ENCODE peak calls at places on chromosomes 7 and 10, in ten cellular contexts. C is OCI-LY7; U is lung; A is cardiac muscle cell; O is SK-N-SH; G is CD8-positive, alpha-beta memory T cell; M is thoracic aorta; Z is fibroblast of lung; H is gastrocnemius medialis; X is stomach. T is an unnamed sample.

GRCh38 chr10:116385994-116386809 is 41.4 kb upstream of the PNLIPRP3 start:
- DNase-seq in U (no peak), A (peak; percentile 42), X (no peak), G (no peak), H (no peak), M (no peak), C (peak; percentile 32), O (no peak), Z (peak; percentile 23), T (no peak)

GRCh38 chr10:93068411-93069244 is 5.1 kb upstream of the CYP26A1 start:
- DNase-seq in C (no peak), A (peak; percentile 63), U (no peak), M (no peak), H (no peak), O (peak; percentile 71), G (no peak), X (no peak), Z (peak; percentile 70), T (no peak)

GRCh38 chr10:106189254-106189653 is 975.3 kb downstream of the SORCS1 start:
- DNase-seq in M (no peak), X (peak; percentile 26), G (no peak), A (peak; percentile 73), H (no peak), O (peak; percentile 20), U (no peak), C (peak; percentile 32), Z (peak; percentile 1), T (no peak)

GRCh38 chr10:21315321-21316220 is 209.9 kb downstream of the SKIDA1 start:
- DNase-seq in M (peak; percentile 41), O (peak; percentile 53), H (peak; percentile 16), Z (peak; percentile 93), X (peak; percentile 44), A (peak; percentile 94), G (no peak), U (peak; percentile 85), C (no peak), T (peak; percentile 75)

GRCh38 chr7:76357379-76358052 is 1.3 kb downstream of the YWHAG start:
- DNase-seq in M (no peak), C (no peak), H (peak; percentile 9), O (no peak), X (no peak), G (no peak), A (no peak), U (no peak), Z (no peak), T (no peak)

GRCh38 chr7:158075633-158076001 is 512.0 kb downstream of the PTPRN2 start:
- DNase-seq in C (no peak), U (no peak), M (no peak), H (no peak), G (no peak), X (no peak), O (peak; percentile 38), Z (no peak), A (no peak), T (no peak)

GRCh38 chr7:156043435-156044123 is 231.3 kb upstream of the SHH start:
- DNase-seq in G (no peak), O (no peak), C (no peak), Z (no peak), M (no peak), A (no peak), H (no peak), U (no peak), X (no peak), T (no peak)

GRCh38 chr7:70793767-70794166 is 338.2 kb upstream of the GALNT17 start:
- DNase-seq in C (no peak), A (no peak), X (no peak), O (no peak), U (no peak), Z (no peak), G (no peak), H (no peak), M (no peak), T (no peak)

GRCh38 chr10:131653140-131653539 is 247.7 kb upstream of the PPP2R2D start:
- DNase-seq in C (no peak), X (peak; percentile 20), A (no peak), Z (no peak), O (no peak), M (no peak), G (no peak), H (no peak), U (no peak), T (no peak)

GRCh38 chr7:96303686-96304443 is 18.0 kb downstream of the SLC25A13 start:
- DNase-seq in H (no peak), X (no peak), G (no peak), Z (peak; percentile 92), U (no peak), O (no peak), M (no peak), C (no peak), A (no peak), T (peak; percentile 94)

GRCh38 chr10:117004627-117005453 is at the start of gene SHTN1:
- DNase-seq in X (peak; percentile 94), U (peak; percentile 88), G (no peak), M (peak; percentile 7), Z (peak; percentile 71), O (peak; percentile 82), A (peak; percentile 64), C (no peak), H (peak; percentile 29), T (peak; percentile 70)

GRCh38 chr10:14958872-14959220 is 342 bp upstream of the MEIG1 start:
- DNase-seq in M (no peak), Z (no peak), H (no peak), C (no peak), G (no peak), A (no peak), X (no peak), O (no peak), U (no peak), T (no peak)

GRCh38 chr7:86975914-86976313 is 83.5 kb downstream of the ELAPOR2 start:
- DNase-seq in G (no peak), Z (no peak), H (no peak), M (no peak), O (no peak), A (no peak), U (no peak), C (no peak), X (no peak), T (no peak)

GRCh38 chr10:30742471-30742870 is 112.9 kb upstream of the LYZL2 start:
- DNase-seq in H (no peak), U (no peak), C (peak; percentile 13), Z (no peak), M (no peak), A (no peak), G (no peak), X (no peak), O (no peak), T (no peak)

GRCh38 chr7:109213081-109213480 is 643.4 kb downstream of the DNAJB9 start:
- DNase-seq in H (no peak), C (no peak), X (no peak), G (no peak), U (no peak), M (no peak), Z (no peak), O (no peak), A (no peak), T (no peak)
- H3K27ac ChIP-seq in H (no peak overlapping the region), C (no peak overlapping the region), X (no peak overlapping the region), G (no peak overlapping the region), U (no peak overlapping the region), M (no peak overlapping the region), Z (no peak overlapping the region), O (no peak overlapping the region), A (no peak overlapping the region), T (no peak overlapping the region)

GRCh38 chr7:101739757-101740398 is 77.5 kb upstream of the CUX1 start:
- DNase-seq in H (no peak), U (no peak), M (no peak), Z (peak; percentile 7), G (no peak), O (no peak), C (peak; percentile 78), A (no peak), X (no peak), T (peak; percentile 59)
- H3K4me1 ChIP-seq in H (peaks cover 4% of the 10 kb centered on the region), U (peaks cover 3% of the 10 kb centered on the region), M (peaks cover 9% of the 10 kb centered on the region), Z (no peaks in the 10 kb centered on the region), G (peaks cover 9% of the 10 kb centered on the region), O (no peaks in the 10 kb centered on the region), C (peaks cover 71% of the 10 kb centered on the region), A (peaks cover 10% of the 10 kb centered on the region), X (peaks cover 42% of the 10 kb centered on the region), T (peaks cover 28% of the 10 kb centered on the region)

DNA sequence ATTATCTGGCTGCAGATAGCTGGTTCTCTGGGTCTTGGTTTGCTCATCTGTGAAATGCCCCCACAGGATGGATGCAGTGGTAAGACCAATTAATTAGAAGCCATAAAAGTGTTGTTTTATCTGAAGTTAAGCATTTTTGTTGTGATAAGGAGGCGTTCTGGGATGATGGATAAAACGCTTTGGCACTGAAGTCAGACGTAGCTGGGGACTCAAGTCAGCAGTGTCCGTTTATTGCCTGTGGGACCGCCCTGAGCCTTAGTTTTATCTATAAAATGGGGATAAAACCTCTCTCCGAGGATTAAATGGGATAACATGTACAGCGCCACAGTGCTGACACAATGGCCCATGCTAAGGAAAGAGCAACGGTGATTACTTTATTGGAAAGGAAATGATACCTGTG is 34.7 kb downstream of the TCF7L2 start:
- DNase-seq in A (no peak), Z (no peak), C (no peak), O (no peak), M (no peak), H (no peak), G (no peak), U (no peak), X (no peak), T (no peak)
- H3K27ac ChIP-seq in A (no peak overlapping the region), Z (no peak overlapping the region), C (no peak overlapping the region), O (peak overlapping the region; percentile 78), M (no peak overlapping the region), H (no peak overlapping the region), G (no peak overlapping the region), U (no peak overlapping the region), X (no peak overlapping the region), T (no peak overlapping the region)

GRCh38 chr7:41890631-41891265 is 187.9 kb upstream of the INHBA start:
- DNase-seq in U (no peak), M (no peak), O (no peak), X (no peak), G (no peak), A (no peak), Z (no peak), H (peak; percentile 18), C (no peak), T (peak; percentile 23)

GRCh38 chr7:41886906-41887311 is 184.0 kb upstream of the INHBA start:
- DNase-seq in A (no peak), X (peak; percentile 28), O (no peak), Z (peak; percentile 99), U (peak; percentile 43), M (peak; percentile 11), H (peak; percentile 71), C (no peak), G (no peak), T (no peak)

GRCh38 chr7:41887446-41887845 is 184.6 kb upstream of the INHBA start:
- DNase-seq in A (no peak), Z (no peak), U (no peak), X (no peak), G (no peak), O (no peak), C (no peak), M (no peak), H (no peak), T (no peak)

GRCh38 chr7:41889472-41889871 is 186.6 kb upstream of the INHBA start:
- DNase-seq in M (no peak), A (peak; percentile 20), U (no peak), G (no peak), O (no peak), Z (no peak), X (no peak), C (no peak), H (no peak), T (peak; percentile 9)

DNA sequence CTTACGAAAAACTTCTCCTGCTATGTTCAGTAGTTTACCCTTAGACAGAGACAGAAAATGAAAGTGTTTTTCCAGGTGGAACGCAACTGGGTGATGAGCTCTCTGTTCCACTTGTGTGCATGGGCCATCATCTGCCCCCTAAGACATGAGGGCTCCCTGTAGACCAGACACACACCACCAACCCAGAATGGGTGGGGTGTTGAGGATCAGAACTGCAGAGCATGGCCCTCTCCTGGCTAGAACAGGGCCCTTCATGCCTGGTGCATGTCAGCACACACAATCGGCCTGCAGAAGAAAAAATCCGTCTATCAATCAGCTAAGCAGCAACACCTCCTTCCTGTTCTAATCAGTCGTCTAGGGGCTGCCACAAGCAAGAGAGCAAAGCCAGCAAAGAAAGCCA is 186.2 kb upstream of the INHBA start:
- DNase-seq in X (no peak), Z (no peak), C (no peak), A (no peak), O (no peak), H (no peak), G (no peak), M (no peak), U (no peak), T (no peak)
- H3K4me1 ChIP-seq in X (peaks cover 19% of the 10 kb centered on the region), Z (peaks cover 34% of the 10 kb centered on the region), C (no peaks in the 10 kb centered on the region), A (no peaks in the 10 kb centered on the region), O (peaks cover 18% of the 10 kb centered on the region), H (no peaks in the 10 kb centered on the region), G (no peaks in the 10 kb centered on the region), M (peaks cover 27% of the 10 kb centered on the region), U (peaks cover 7% of the 10 kb centered on the region), T (no peaks in the 10 kb centered on the region)